ENCODE peak calls at places on chromosomes 2 and 18, in eight cellular contexts. One of them, this sample, is unnamed.

GRCh38 chr2:147255812-147256211 is 589.0 kb upstream of the ACVR2A start:
- DNase-seq in AG04450: no peak
- DNase-seq in left lung: peak
- DNase-seq in dorsolateral prefrontal cortex: peak
- DNase-seq in left ventricle myocardium inferior: no peak
- DNase-seq in pancreas: peak
- DNase-seq in ovary: no peak
- DNase-seq in SK-N-SH: no peak
- DNase-seq in this sample: no peak

GRCh38 chr2:64919261-64919660 is 69.9 kb upstream of the SLC1A4 start:
- DNase-seq in SK-N-SH: no peak
- DNase-seq in dorsolateral prefrontal cortex: no peak
- DNase-seq in left ventricle myocardium inferior: no peak
- DNase-seq in ovary: no peak
- DNase-seq in pancreas: no peak
- DNase-seq in left lung: no peak
- DNase-seq in AG04450: no peak
- DNase-seq in this sample: no peak

GRCh38 chr2:216911886-216912285 is 52.0 kb upstream of the TNP1 start:
- DNase-seq in ovary: no peak
- DNase-seq in AG04450: no peak
- DNase-seq in left ventricle myocardium inferior: no peak
- DNase-seq in dorsolateral prefrontal cortex: no peak
- DNase-seq in pancreas: no peak
- DNase-seq in left lung: no peak
- DNase-seq in SK-N-SH: no peak
- DNase-seq in this sample: no peak

GRCh38 chr2:12032421-12032820 is 286.0 kb downstream of the LPIN1 start:
- DNase-seq in left lung: no peak
- DNase-seq in pancreas: no peak
- DNase-seq in ovary: no peak
- DNase-seq in dorsolateral prefrontal cortex: no peak
- DNase-seq in AG04450: no peak
- DNase-seq in SK-N-SH: no peak
- DNase-seq in left ventricle myocardium inferior: no peak
- DNase-seq in this sample: no peak

GRCh38 chr2:41710944-41711343 is 336.9 kb upstream of the PKDCC start:
- DNase-seq in left lung: no peak
- DNase-seq in SK-N-SH: no peak
- DNase-seq in AG04450: no peak
- DNase-seq in pancreas: no peak
- DNase-seq in dorsolateral prefrontal cortex: no peak
- DNase-seq in left ventricle myocardium inferior: no peak
- DNase-seq in ovary: no peak
- DNase-seq in this sample: no peak

GRCh38 chr18:331231-331771 is 63.5 kb upstream of the THOC1 start:
- DNase-seq in ovary: no peak
- DNase-seq in AG04450: no peak
- DNase-seq in left ventricle myocardium inferior: no peak
- DNase-seq in pancreas: no peak
- DNase-seq in left lung: no peak
- DNase-seq in dorsolateral prefrontal cortex: no peak
- DNase-seq in SK-N-SH: no peak
- DNase-seq in this sample: no peak

GRCh38 chr2:240819404-240820013 is 510 bp downstream of the KIF1A start:
- DNase-seq in ovary: no peak
- DNase-seq in left ventricle myocardium inferior: peak
- DNase-seq in pancreas: peak
- DNase-seq in SK-N-SH: peak
- DNase-seq in left lung: no peak
- DNase-seq in dorsolateral prefrontal cortex: no peak
- DNase-seq in AG04450: no peak
- DNase-seq in this sample: no peak

GRCh38 chr2:209977386-209978239 is 24.8 kb upstream of the RPE start:
- DNase-seq in SK-N-SH: peak
- DNase-seq in left ventricle myocardium inferior: no peak
- DNase-seq in pancreas: no peak
- DNase-seq in left lung: no peak
- DNase-seq in AG04450: peak
- DNase-seq in dorsolateral prefrontal cortex: no peak
- DNase-seq in ovary: no peak
- DNase-seq in this sample: no peak

GRCh38 chr18:2050016-2050415 is 521.3 kb downstream of the METTL4 start:
- DNase-seq in left lung: no peak
- DNase-seq in SK-N-SH: no peak
- DNase-seq in left ventricle myocardium inferior: no peak
- DNase-seq in pancreas: no peak
- DNase-seq in ovary: no peak
- DNase-seq in AG04450: no peak
- DNase-seq in dorsolateral prefrontal cortex: no peak
- DNase-seq in this sample: no peak

GRCh38 chr18:3029215-3029972 is 16.4 kb upstream of the LPIN2 start:
- DNase-seq in dorsolateral prefrontal cortex: no peak
- DNase-seq in ovary: no peak
- DNase-seq in pancreas: no peak
- DNase-seq in SK-N-SH: no peak
- DNase-seq in AG04450: no peak
- DNase-seq in left ventricle myocardium inferior: no peak
- DNase-seq in left lung: no peak
- DNase-seq in this sample: no peak

GRCh38 chr2:179222076-179222475 is 42.6 kb downstream of the SESTD1 start:
- DNase-seq in left lung: no peak
- DNase-seq in dorsolateral prefrontal cortex: no peak
- DNase-seq in pancreas: no peak
- DNase-seq in AG04450: no peak
- DNase-seq in left ventricle myocardium inferior: no peak
- DNase-seq in ovary: no peak
- DNase-seq in SK-N-SH: no peak
- DNase-seq in this sample: no peak

GRCh38 chr18:58862851-58863538 is 1.7 kb upstream of the ZNF532 start:
- DNase-seq in AG04450: no peak
- DNase-seq in pancreas: no peak
- DNase-seq in left ventricle myocardium inferior: peak
- DNase-seq in dorsolateral prefrontal cortex: no peak
- DNase-seq in SK-N-SH: peak
- DNase-seq in left lung: peak
- DNase-seq in ovary: peak
- DNase-seq in this sample: no peak

GRCh38 chr18:58861353-58861752 is 3.3 kb upstream of the ZNF532 start:
- DNase-seq in dorsolateral prefrontal cortex: no peak
- DNase-seq in ovary: no peak
- DNase-seq in left ventricle myocardium inferior: no peak
- DNase-seq in pancreas: no peak
- DNase-seq in SK-N-SH: no peak
- DNase-seq in left lung: no peak
- DNase-seq in AG04450: no peak
- DNase-seq in this sample: no peak

GRCh38 chr18:58863539-58864145 is 1.0 kb upstream of the ZNF532 start:
- DNase-seq in dorsolateral prefrontal cortex: peak
- DNase-seq in ovary: peak
- DNase-seq in AG04450: no peak
- DNase-seq in SK-N-SH: peak
- DNase-seq in pancreas: peak
- DNase-seq in left ventricle myocardium inferior: peak
- DNase-seq in left lung: peak
- DNase-seq in this sample: peak

GRCh38 chr18:58861853-58862252 is 2.8 kb upstream of the ZNF532 start:
- DNase-seq in ovary: no peak
- DNase-seq in pancreas: no peak
- DNase-seq in SK-N-SH: no peak
- DNase-seq in dorsolateral prefrontal cortex: no peak
- DNase-seq in left lung: no peak
- DNase-seq in left ventricle myocardium inferior: no peak
- DNase-seq in AG04450: no peak
- DNase-seq in this sample: no peak

DNA sequence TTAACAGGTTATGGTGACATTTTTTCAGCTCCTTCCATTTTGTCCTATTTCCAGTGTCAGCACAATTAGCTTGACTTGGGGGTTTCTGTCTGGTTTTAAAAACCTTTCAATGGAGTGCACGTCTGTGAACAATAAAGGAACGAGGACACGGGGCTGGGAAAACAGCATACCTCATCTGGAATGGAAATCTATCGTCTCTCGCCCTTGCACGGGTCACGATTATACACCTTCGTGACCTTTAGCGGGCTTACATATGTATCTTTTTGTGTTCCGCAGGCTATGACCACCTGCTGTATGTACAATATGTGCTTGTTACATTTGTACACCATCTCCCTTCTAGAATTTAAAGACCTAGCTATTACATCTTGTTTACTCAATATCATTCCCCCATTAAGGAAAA is 2.3 kb upstream of the ZNF532 start:
- DNase-seq in left lung: no peak
- DNase-seq in dorsolateral prefrontal cortex: no peak
- DNase-seq in left ventricle myocardium inferior: no peak
- DNase-seq in SK-N-SH: no peak
- DNase-seq in ovary: no peak
- DNase-seq in pancreas: no peak
- DNase-seq in AG04450: no peak
- DNase-seq in this sample: no peak
- H3K27ac ChIP-seq in left lung: peak
- H3K27ac ChIP-seq in dorsolateral prefrontal cortex: peak
- H3K27ac ChIP-seq in left ventricle myocardium inferior: peak
- H3K27ac ChIP-seq in SK-N-SH: peak
- H3K27ac ChIP-seq in ovary: peak
- H3K27ac ChIP-seq in pancreas: peak
- H3K27ac ChIP-seq in AG04450: peak
- H3K27ac ChIP-seq in this sample: peak

GRCh38 chr2:101971836-101972235 is 19.9 kb upstream of the IL1R2 start:
- DNase-seq in dorsolateral prefrontal cortex: no peak
- DNase-seq in AG04450: no peak
- DNase-seq in SK-N-SH: no peak
- DNase-seq in left ventricle myocardium inferior: no peak
- DNase-seq in pancreas: no peak
- DNase-seq in left lung: no peak
- DNase-seq in ovary: no peak
- DNase-seq in this sample: no peak

GRCh38 chr2:101967826-101968498 is 23.8 kb upstream of the IL1R2 start:
- DNase-seq in left ventricle myocardium inferior: no peak
- DNase-seq in ovary: peak
- DNase-seq in SK-N-SH: no peak
- DNase-seq in pancreas: peak
- DNase-seq in dorsolateral prefrontal cortex: no peak
- DNase-seq in AG04450: no peak
- DNase-seq in left lung: no peak
- DNase-seq in this sample: no peak

GRCh38 chr2:101972621-101973434 is 18.9 kb upstream of the IL1R2 start:
- DNase-seq in AG04450: peak
- DNase-seq in dorsolateral prefrontal cortex: no peak
- DNase-seq in pancreas: no peak
- DNase-seq in SK-N-SH: no peak
- DNase-seq in left ventricle myocardium inferior: no peak
- DNase-seq in left lung: no peak
- DNase-seq in ovary: no peak
- DNase-seq in this sample: no peak

GRCh38 chr2:101969723-101970122 is 22.0 kb upstream of the IL1R2 start:
- DNase-seq in ovary: no peak
- DNase-seq in SK-N-SH: no peak
- DNase-seq in left lung: no peak
- DNase-seq in pancreas: no peak
- DNase-seq in left ventricle myocardium inferior: no peak
- DNase-seq in AG04450: no peak
- DNase-seq in dorsolateral prefrontal cortex: no peak
- DNase-seq in this sample: no peak

DNA sequence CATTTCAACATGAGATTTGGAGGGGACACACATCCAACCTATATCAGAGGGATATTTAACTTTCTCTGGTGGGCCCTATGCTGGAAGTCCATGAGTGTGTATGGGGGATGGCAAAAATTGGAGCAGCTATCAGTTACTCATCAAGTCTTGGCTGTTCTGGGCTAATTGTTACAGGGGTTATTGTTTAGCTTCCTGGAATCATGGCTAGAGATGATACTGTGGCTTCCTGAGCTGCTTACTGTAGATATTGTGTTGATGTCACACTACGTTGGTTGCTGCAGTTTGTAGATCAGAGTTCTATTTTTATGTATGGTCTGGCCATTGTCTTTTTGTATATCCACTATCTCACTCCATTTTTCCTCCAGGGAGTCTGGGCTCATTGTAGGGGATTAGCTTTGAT is 20.9 kb upstream of the IL1R2 start:
- DNase-seq in dorsolateral prefrontal cortex: no peak
- DNase-seq in SK-N-SH: no peak
- DNase-seq in AG04450: no peak
- DNase-seq in left lung: no peak
- DNase-seq in left ventricle myocardium inferior: no peak
- DNase-seq in pancreas: no peak
- DNase-seq in ovary: no peak
- DNase-seq in this sample: no peak
- H3K27ac ChIP-seq in dorsolateral prefrontal cortex: no peak
- H3K27ac ChIP-seq in SK-N-SH: no peak
- H3K27ac ChIP-seq in AG04450: no peak
- H3K27ac ChIP-seq in left lung: no peak
- H3K27ac ChIP-seq in left ventricle myocardium inferior: no peak
- H3K27ac ChIP-seq in pancreas: no peak
- H3K27ac ChIP-seq in ovary: no peak
- H3K27ac ChIP-seq in this sample: no peak

GRCh38 chr2:9398881-9399805 is 24.2 kb downstream of the ITGB1BP1 start:
- DNase-seq in left ventricle myocardium inferior: no peak
- DNase-seq in SK-N-SH: no peak
- DNase-seq in AG04450: no peak
- DNase-seq in dorsolateral prefrontal cortex: no peak
- DNase-seq in pancreas: no peak
- DNase-seq in ovary: peak
- DNase-seq in left lung: no peak
- DNase-seq in this sample: no peak
- H3K27ac ChIP-seq in left ventricle myocardium inferior: peak
- H3K27ac ChIP-seq in SK-N-SH: no peak
- H3K27ac ChIP-seq in AG04450: no peak
- H3K27ac ChIP-seq in dorsolateral prefrontal cortex: peak
- H3K27ac ChIP-seq in pancreas: no peak
- H3K27ac ChIP-seq in ovary: no peak
- H3K27ac ChIP-seq in left lung: no peak
- H3K27ac ChIP-seq in this sample: no peak

GRCh38 chr18:46333371-46334199 is 229.4 kb downstream of the HAUS1 start:
- DNase-seq in ovary: no peak
- DNase-seq in left lung: peak
- DNase-seq in left ventricle myocardium inferior: peak
- DNase-seq in AG04450: no peak
- DNase-seq in pancreas: peak
- DNase-seq in dorsolateral prefrontal cortex: peak
- DNase-seq in SK-N-SH: peak
- DNase-seq in this sample: no peak
- H3K27ac ChIP-seq in ovary: no peak
- H3K27ac ChIP-seq in left lung: no peak
- H3K27ac ChIP-seq in left ventricle myocardium inferior: peak
- H3K27ac ChIP-seq in AG04450: no peak
- H3K27ac ChIP-seq in pancreas: no peak
- H3K27ac ChIP-seq in dorsolateral prefrontal cortex: peak
- H3K27ac ChIP-seq in SK-N-SH: peak
- H3K27ac ChIP-seq in this sample: no peak